ENCODE peak calls at places on chromosomes 2 and 18, in nine cellular contexts. J, E, P, W, I, D, N, Y and X are unnamed samples.

GRCh38 chr2:173854840-173855239 is 110.3 kb downstream of the SP3 start:
- DNase-seq in J (no peak), E (no peak), P (no peak), W (no peak), I (peak; percentile 75), D (peak; percentile 42), N (peak; percentile 59), Y (no peak), X (peak; percentile 72)

GRCh38 chr2:202491514-202491913 is 115.4 kb downstream of the BMPR2 start:
- DNase-seq in J (no peak), E (no peak), P (no peak), W (no peak), I (no peak), D (no peak), N (no peak), Y (no peak), X (no peak)

GRCh38 chr2:143110759-143111428 is 18.3 kb upstream of the ARHGAP15 start:
- DNase-seq in J (peak; percentile 22), E (peak; percentile 66), P (peak; percentile 9), W (peak; percentile 83), I (peak; percentile 75), D (peak; percentile 76), N (peak; percentile 16), Y (peak; percentile 6), X (peak; percentile 77)

GRCh38 chr2:200300650-200301314 is 5.7 kb upstream of the SPATS2L start:
- DNase-seq in J (no peak), E (peak; percentile 77), P (peak; percentile 73), W (no peak), I (peak; percentile 70), D (peak; percentile 60), N (no peak), Y (no peak), X (peak; percentile 68)

GRCh38 chr2:235659767-235660322 is 166.0 kb downstream of the AGAP1 start:
- DNase-seq in J (no peak), E (no peak), P (peak; percentile 67), W (no peak), I (peak; percentile 88), D (peak; percentile 73), N (no peak), Y (peak; percentile 66), X (peak; percentile 80)

GRCh38 chr18:31723998-31724711 is 36.5 kb downstream of the SLC25A52 start:
- DNase-seq in J (no peak), E (no peak), P (no peak), W (no peak), I (peak; percentile 10), D (peak; percentile 24), N (peak; percentile 78), Y (no peak), X (peak; percentile 5)

GRCh38 chr2:109247812-109248211 is 118.8 kb downstream of the SH3RF3 start:
- DNase-seq in J (no peak), E (no peak), P (no peak), W (no peak), I (peak; percentile 61), D (peak; percentile 18), N (no peak), Y (no peak), X (peak; percentile 45)

GRCh38 chr2:63881208-63881607 is 39.5 kb downstream of the UGP2 start:
- DNase-seq in J (no peak), E (no peak), P (no peak), W (no peak), I (no peak), D (no peak), N (no peak), Y (no peak), X (no peak)

GRCh38 chr2:8583400-8584173 is 98.3 kb upstream of the ID2 start:
- DNase-seq in J (no peak), E (peak; percentile 42), P (peak; percentile 66), W (peak; percentile 100), I (peak; percentile 28), D (no peak), N (peak; percentile 94), Y (no peak), X (peak; percentile 56)

DNA sequence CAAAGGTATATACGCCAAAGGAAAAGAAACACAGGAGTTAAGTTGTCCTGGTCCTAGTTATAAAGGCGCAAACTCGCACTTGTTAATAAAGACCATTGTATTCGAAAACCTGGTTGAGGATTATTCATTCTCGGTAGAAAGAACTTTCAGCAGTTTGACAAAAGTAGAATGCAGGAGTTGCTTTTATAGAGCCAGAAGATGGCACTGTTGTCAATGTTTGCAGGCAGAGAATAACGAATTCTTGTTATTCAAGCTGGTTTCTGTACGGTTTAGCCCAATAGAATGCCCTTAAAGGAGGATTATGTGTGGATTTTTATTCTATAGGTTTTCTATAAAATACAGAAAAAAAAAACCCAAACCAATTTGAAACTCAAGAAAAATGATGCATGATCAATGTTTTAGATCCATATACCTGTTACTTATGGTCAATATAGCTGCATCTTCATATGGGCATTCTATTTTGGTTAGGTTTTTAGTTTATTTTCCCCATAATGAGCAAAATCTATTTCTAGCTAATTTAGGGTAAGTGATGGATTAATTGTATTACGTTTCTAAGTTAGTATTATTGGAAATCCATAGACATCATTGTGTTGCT is 510.3 kb downstream of the PLCL1 start:
- DNase-seq in J (peak; percentile 3), E (peak; percentile 56), P (no peak), W (no peak), I (peak; percentile 69), D (peak; percentile 77), N (no peak), Y (peak; percentile 18), X (peak; percentile 79)
- TF ChIP-seq CTCF in J (peak; percentile 67), E (peak; percentile 84), P (peak; percentile 65), W (peak; percentile 87), I (peak; percentile 82), D (peak; percentile 77), N (peak; percentile 58), Y (peak; percentile 77), X (peak; percentile 62)

DNA sequence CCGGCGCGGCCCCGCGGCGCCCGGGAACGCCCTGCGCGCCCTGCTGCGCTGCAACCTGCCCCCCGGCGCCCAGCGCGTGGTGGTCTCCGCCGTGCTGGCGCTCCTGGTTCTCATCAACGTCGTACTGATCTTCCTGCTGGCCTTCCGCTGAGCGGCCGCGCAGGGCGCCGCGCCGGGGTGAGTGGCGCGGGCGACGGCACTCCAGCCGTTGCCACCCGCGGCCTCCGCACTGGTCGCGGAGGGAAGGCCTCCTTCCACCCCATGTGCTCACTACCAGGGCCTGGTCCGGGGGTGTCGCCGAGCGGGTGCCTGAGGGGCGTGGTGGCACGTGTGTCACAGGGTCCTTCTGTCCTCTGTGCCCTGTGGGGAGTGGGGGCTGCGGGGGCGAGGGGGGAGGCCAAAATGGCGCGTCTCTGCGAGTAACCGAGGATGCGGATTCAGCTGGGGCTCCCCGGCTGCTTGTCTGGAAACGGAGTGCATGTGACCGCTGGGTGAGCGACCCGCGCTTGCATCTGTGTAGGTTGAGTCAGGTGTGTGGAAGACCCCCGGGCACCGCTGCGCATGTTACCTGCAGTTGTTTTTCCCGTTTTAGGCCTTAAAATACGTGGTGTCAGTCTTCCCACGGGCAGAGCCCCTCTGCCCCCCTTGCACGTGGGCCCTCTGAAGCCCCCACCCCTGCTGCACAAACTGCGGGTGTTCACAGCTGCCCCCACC is 58.0 kb downstream of the FAM168B start:
- DNase-seq in J (no peak), E (no peak), P (no peak), W (peak; percentile 74), I (no peak), D (no peak), N (no peak), Y (no peak), X (no peak)
- H3K4me3 ChIP-seq in J (no peak overlapping the region), E (peak overlapping the region; percentile 55), P (peak overlapping the region; percentile 16), W (peak overlapping the region; percentile 56), I (no peak overlapping the region), D (no peak overlapping the region), N (peak overlapping the region; percentile 68), Y (peak overlapping the region; percentile 42), X (no peak overlapping the region)

DNA sequence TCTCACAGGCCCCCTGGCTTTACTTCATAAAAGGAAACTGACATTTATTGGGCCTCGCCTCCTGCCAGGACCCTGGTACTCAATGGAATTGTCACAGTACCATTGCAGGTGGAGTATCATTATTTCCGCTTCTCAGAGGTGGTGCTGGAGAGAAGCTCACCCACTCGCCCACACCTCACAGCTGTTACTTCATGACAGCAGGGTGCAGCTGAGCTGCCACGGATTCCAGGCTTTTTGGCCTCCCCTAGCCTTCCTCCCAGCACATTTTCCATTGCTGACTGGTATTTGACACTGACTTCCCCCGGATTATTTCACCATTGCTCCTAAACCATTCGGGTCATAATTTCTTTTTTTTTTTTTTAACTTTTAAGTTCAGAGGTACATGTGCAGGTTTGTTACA is 56.6 kb downstream of the NXPH2 start:
- DNase-seq in J (no peak), E (no peak), P (no peak), W (no peak), I (no peak), D (no peak), N (no peak), Y (no peak), X (no peak)
- TF ChIP-seq CTCF in J (no peak), E (no peak), P (no peak), W (no peak), I (no peak), D (no peak), N (no peak), Y (no peak), X (no peak)

DNA sequence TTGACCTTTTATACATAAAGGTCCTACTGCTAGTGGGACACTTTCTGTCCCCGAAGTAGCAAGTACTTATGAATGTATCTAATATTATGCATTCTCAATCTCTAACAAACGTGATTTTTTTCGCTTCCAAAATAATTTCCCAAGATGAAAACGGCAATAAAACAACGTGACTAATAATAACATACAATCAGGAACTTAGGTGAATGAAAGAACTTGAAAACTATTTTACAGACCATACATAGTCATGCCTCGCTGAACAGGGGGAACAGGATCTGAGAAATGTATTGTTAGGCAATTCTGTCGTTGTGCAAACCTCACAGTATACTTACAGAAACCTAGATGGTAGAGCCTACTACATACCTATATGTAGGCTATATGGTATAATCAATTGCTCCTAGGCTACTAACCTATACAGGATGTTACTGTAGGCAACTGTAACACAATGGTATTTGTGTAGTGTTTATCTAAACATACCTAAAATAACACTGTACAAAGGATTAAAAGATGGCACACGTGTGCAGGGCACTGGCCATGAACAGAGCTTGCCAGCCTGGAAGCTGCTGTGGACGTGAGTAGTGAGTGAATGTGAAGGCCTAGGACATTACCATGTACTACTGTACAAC is 2.5 kb downstream of the RTN4 start:
- DNase-seq in J (no peak), E (peak; percentile 52), P (no peak), W (no peak), I (peak; percentile 53), D (peak; percentile 67), N (no peak), Y (no peak), X (peak; percentile 79)
- H3K4me3 ChIP-seq in J (peak overlapping the region; percentile 84), E (peak overlapping the region; percentile 95), P (peak overlapping the region; percentile 87), W (peak overlapping the region; percentile 99), I (peak overlapping the region; percentile 95), D (peak overlapping the region; percentile 96), N (peak overlapping the region; percentile 83), Y (peak overlapping the region; percentile 100), X (peak overlapping the region; percentile 92)